ENCODE peak calls at places on chromosomes 7 and 10, in eight cellular contexts. One of them, this sample, is unnamed.

GRCh38 chr7:139647812-139648616 is 124.5 kb downstream of the CLEC2L start:
- DNase-seq in ELF-1: peak
- DNase-seq in NCI-H1694 treated with DMSO at 0.1 percent for 48 hours: no peak
- DNase-seq in stimulated activated CD4-positive, alpha-beta T cell treated with anti-CD3 and anti-CD28 coated beads, Interleukin-4, amount 100 ng/mL, for 4 hours: no peak
- DNase-seq in stimulated activated naive CD4-positive, alpha-beta T cell: no peak
- DNase-seq in activated effector memory CD4-positive, alpha-beta T cell treated with Interleukin-2 at 50 U/mL for 16 hours: no peak
- DNase-seq in ovary: no peak
- DNase-seq in hypothalamus: no peak
- DNase-seq in this sample: no peak

GRCh38 chr7:112201421-112201820 is 4.8 kb downstream of the DOCK4 start:
- DNase-seq in stimulated activated naive CD4-positive, alpha-beta T cell: no peak
- DNase-seq in NCI-H1694 treated with DMSO at 0.1 percent for 48 hours: no peak
- DNase-seq in activated effector memory CD4-positive, alpha-beta T cell treated with Interleukin-2 at 50 U/mL for 16 hours: no peak
- DNase-seq in ELF-1: no peak
- DNase-seq in ovary: no peak
- DNase-seq in hypothalamus: no peak
- DNase-seq in stimulated activated CD4-positive, alpha-beta T cell treated with anti-CD3 and anti-CD28 coated beads, Interleukin-4, amount 100 ng/mL, for 4 hours: no peak
- DNase-seq in this sample: no peak

GRCh38 chr7:90552521-90552920 is 43.6 kb upstream of the CDK14 start:
- DNase-seq in stimulated activated CD4-positive, alpha-beta T cell treated with anti-CD3 and anti-CD28 coated beads, Interleukin-4, amount 100 ng/mL, for 4 hours: no peak
- DNase-seq in activated effector memory CD4-positive, alpha-beta T cell treated with Interleukin-2 at 50 U/mL for 16 hours: no peak
- DNase-seq in NCI-H1694 treated with DMSO at 0.1 percent for 48 hours: no peak
- DNase-seq in stimulated activated naive CD4-positive, alpha-beta T cell: no peak
- DNase-seq in hypothalamus: no peak
- DNase-seq in ovary: no peak
- DNase-seq in ELF-1: no peak
- DNase-seq in this sample: no peak

GRCh38 chr7:158313931-158314330 is 273.7 kb downstream of the PTPRN2 start:
- DNase-seq in stimulated activated CD4-positive, alpha-beta T cell treated with anti-CD3 and anti-CD28 coated beads, Interleukin-4, amount 100 ng/mL, for 4 hours: no peak
- DNase-seq in activated effector memory CD4-positive, alpha-beta T cell treated with Interleukin-2 at 50 U/mL for 16 hours: no peak
- DNase-seq in ELF-1: no peak
- DNase-seq in stimulated activated naive CD4-positive, alpha-beta T cell: no peak
- DNase-seq in ovary: no peak
- DNase-seq in hypothalamus: no peak
- DNase-seq in NCI-H1694 treated with DMSO at 0.1 percent for 48 hours: no peak
- DNase-seq in this sample: no peak

GRCh38 chr7:13327669-13328068 is 640.2 kb downstream of the ARL4A start:
- DNase-seq in hypothalamus: no peak
- DNase-seq in NCI-H1694 treated with DMSO at 0.1 percent for 48 hours: no peak
- DNase-seq in ELF-1: no peak
- DNase-seq in stimulated activated CD4-positive, alpha-beta T cell treated with anti-CD3 and anti-CD28 coated beads, Interleukin-4, amount 100 ng/mL, for 4 hours: no peak
- DNase-seq in activated effector memory CD4-positive, alpha-beta T cell treated with Interleukin-2 at 50 U/mL for 16 hours: no peak
- DNase-seq in ovary: no peak
- DNase-seq in stimulated activated naive CD4-positive, alpha-beta T cell: no peak
- DNase-seq in this sample: no peak

GRCh38 chr10:130137077-130137448 is 872 bp downstream of the GLRX3 start:
- DNase-seq in stimulated activated CD4-positive, alpha-beta T cell treated with anti-CD3 and anti-CD28 coated beads, Interleukin-4, amount 100 ng/mL, for 4 hours: no peak
- DNase-seq in ELF-1: peak
- DNase-seq in stimulated activated naive CD4-positive, alpha-beta T cell: no peak
- DNase-seq in activated effector memory CD4-positive, alpha-beta T cell treated with Interleukin-2 at 50 U/mL for 16 hours: no peak
- DNase-seq in ovary: no peak
- DNase-seq in hypothalamus: no peak
- DNase-seq in NCI-H1694 treated with DMSO at 0.1 percent for 48 hours: no peak
- DNase-seq in this sample: no peak

GRCh38 chr10:73644015-73644743 is 2.9 kb upstream of the MYOZ1 start:
- DNase-seq in stimulated activated naive CD4-positive, alpha-beta T cell: peak
- DNase-seq in NCI-H1694 treated with DMSO at 0.1 percent for 48 hours: peak
- DNase-seq in hypothalamus: peak
- DNase-seq in ELF-1: peak
- DNase-seq in stimulated activated CD4-positive, alpha-beta T cell treated with anti-CD3 and anti-CD28 coated beads, Interleukin-4, amount 100 ng/mL, for 4 hours: peak
- DNase-seq in ovary: peak
- DNase-seq in activated effector memory CD4-positive, alpha-beta T cell treated with Interleukin-2 at 50 U/mL for 16 hours: peak
- DNase-seq in this sample: peak

GRCh38 chr7:30863694-30864011 is 48.0 kb upstream of the AQP1 start:
- DNase-seq in hypothalamus: no peak
- DNase-seq in activated effector memory CD4-positive, alpha-beta T cell treated with Interleukin-2 at 50 U/mL for 16 hours: no peak
- DNase-seq in ovary: no peak
- DNase-seq in NCI-H1694 treated with DMSO at 0.1 percent for 48 hours: no peak
- DNase-seq in stimulated activated naive CD4-positive, alpha-beta T cell: no peak
- DNase-seq in ELF-1: no peak
- DNase-seq in stimulated activated CD4-positive, alpha-beta T cell treated with anti-CD3 and anti-CD28 coated beads, Interleukin-4, amount 100 ng/mL, for 4 hours: no peak
- DNase-seq in this sample: no peak

This sample was measured in T follicular helper cell.